ENCODE peak calls at places on chromosomes 3 and 15, in four cellular contexts. One of them, this sample, is unnamed.

GRCh38 chr3:189638276-189639031 is 7.3 kb downstream of the TP63 start:
- DNase-seq in HepG2: no peak
- DNase-seq in SK-N-SH: no peak
- DNase-seq in GM12878: no peak
- DNase-seq in this sample: no peak

GRCh38 chr3:52844290-52844985 is 9.6 kb upstream of the MUSTN1 start:
- DNase-seq in HepG2: peak; percentile 20
- DNase-seq in SK-N-SH: no peak
- DNase-seq in GM12878: no peak
- DNase-seq in this sample: no peak

GRCh38 chr3:57098418-57099310 is 38.2 kb downstream of the SPATA12 start:
- DNase-seq in GM12878: no peak
- DNase-seq in SK-N-SH: no peak
- DNase-seq in HepG2: no peak
- DNase-seq in this sample: no peak

GRCh38 chr15:59185725-59186124 is 20.9 kb upstream of the LDHAL6B start:
- DNase-seq in HepG2: no peak
- DNase-seq in GM12878: no peak
- DNase-seq in SK-N-SH: no peak
- DNase-seq in this sample: no peak

GRCh38 chr3:130963444-130963843 is 63.2 kb downstream of the ASTE1 start:
- DNase-seq in SK-N-SH: no peak
- DNase-seq in GM12878: no peak
- DNase-seq in HepG2: no peak
- DNase-seq in this sample: no peak

GRCh38 chr3:123735456-123735855 is 148.7 kb downstream of the MYLK start:
- DNase-seq in GM12878: no peak
- DNase-seq in SK-N-SH: no peak
- DNase-seq in HepG2: no peak
- DNase-seq in this sample: no peak

GRCh38 chr3:120438971-120439370 is 11.8 kb downstream of the FSTL1 start:
- DNase-seq in SK-N-SH: no peak
- DNase-seq in HepG2: no peak
- DNase-seq in GM12878: no peak
- DNase-seq in this sample: no peak

GRCh38 chr3:6799264-6799915 is 61.5 kb upstream of the GRM7 start:
- DNase-seq in SK-N-SH: peak; percentile 24
- DNase-seq in HepG2: peak; percentile 23
- DNase-seq in GM12878: no peak
- DNase-seq in this sample: peak; percentile 58

GRCh38 chr3:132448211-132448961 is 31.1 kb downstream of the DNAJC13 start:
- DNase-seq in GM12878: peak; percentile 16
- DNase-seq in SK-N-SH: no peak
- DNase-seq in HepG2: no peak
- DNase-seq in this sample: no peak

GRCh38 chr3:35680866-35681650 is 41.7 kb downstream of the ARPP21 start:
- DNase-seq in SK-N-SH: no peak
- DNase-seq in HepG2: no peak
- DNase-seq in GM12878: no peak
- DNase-seq in this sample: no peak

GRCh38 chr3:188584162-188584529 is 430.2 kb downstream of the LPP start:
- DNase-seq in GM12878: no peak
- DNase-seq in HepG2: no peak
- DNase-seq in SK-N-SH: no peak
- DNase-seq in this sample: no peak

GRCh38 chr3:113585720-113586119 is 53.4 kb downstream of the SIDT1 start:
- DNase-seq in SK-N-SH: no peak
- DNase-seq in GM12878: no peak
- DNase-seq in HepG2: no peak
- DNase-seq in this sample: no peak

GRCh38 chr15:80743189-80743833 is 35.9 kb upstream of the CEMIP start:
- DNase-seq in SK-N-SH: no peak
- DNase-seq in HepG2: peak; percentile 85
- DNase-seq in GM12878: no peak
- DNase-seq in this sample: no peak
- TF ChIP-seq TCF12 in SK-N-SH: no peak
- TF ChIP-seq TCF12 in HepG2: no peak
- TF ChIP-seq TCF12 in GM12878: no peak
- TF ChIP-seq TCF12 in this sample: no peak

DNA sequence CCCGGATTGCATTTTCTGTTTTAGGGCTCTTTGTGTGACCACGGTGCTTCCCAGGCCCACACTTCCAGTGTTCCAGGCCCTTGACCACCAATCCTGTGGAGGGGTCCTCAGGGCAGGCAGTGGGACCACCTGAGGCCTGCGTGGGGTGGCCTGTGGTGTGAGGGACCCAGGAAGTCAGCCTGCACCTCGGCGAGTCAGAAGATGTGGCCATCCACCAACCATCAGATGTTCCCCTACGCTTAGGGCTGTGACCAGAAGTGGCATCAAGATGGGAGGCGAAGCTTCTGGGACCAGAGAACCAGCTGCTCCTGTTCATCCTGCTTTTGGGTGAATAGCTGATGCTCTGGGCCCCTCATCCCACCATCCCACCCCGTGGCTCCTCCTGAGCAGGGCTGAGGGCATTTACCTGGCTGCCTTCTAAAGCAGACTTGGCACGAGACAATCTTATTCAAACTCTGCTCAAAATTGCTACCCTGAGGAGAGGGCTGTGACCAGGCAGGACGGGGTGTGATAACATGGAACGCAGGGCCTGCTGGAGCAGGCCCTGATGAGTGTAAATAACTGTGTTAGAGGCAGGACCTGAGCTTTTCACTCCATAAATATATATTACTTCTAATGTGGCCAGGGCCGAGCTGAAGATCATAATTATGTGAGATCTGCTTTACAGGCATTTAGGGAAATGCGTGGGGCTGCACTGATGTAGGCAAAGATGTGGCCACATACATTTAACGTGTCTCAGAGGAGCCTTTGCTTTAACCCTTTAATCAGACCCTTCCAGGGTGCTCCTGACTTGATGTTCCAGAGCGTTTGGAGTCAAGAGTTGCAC is 28.8 kb downstream of the SMAD3 start:
- DNase-seq in SK-N-SH: no peak
- DNase-seq in GM12878: no peak
- DNase-seq in HepG2: no peak
- DNase-seq in this sample: no peak
- H3K4me1 ChIP-seq in SK-N-SH: peaks cover 42% of the 10 kb centered on the region
- H3K4me1 ChIP-seq in GM12878: peaks cover 84% of the 10 kb centered on the region
- H3K4me1 ChIP-seq in HepG2: peaks cover 32% of the 10 kb centered on the region
- H3K4me1 ChIP-seq in this sample: peaks cover 22% of the 10 kb centered on the region

DNA sequence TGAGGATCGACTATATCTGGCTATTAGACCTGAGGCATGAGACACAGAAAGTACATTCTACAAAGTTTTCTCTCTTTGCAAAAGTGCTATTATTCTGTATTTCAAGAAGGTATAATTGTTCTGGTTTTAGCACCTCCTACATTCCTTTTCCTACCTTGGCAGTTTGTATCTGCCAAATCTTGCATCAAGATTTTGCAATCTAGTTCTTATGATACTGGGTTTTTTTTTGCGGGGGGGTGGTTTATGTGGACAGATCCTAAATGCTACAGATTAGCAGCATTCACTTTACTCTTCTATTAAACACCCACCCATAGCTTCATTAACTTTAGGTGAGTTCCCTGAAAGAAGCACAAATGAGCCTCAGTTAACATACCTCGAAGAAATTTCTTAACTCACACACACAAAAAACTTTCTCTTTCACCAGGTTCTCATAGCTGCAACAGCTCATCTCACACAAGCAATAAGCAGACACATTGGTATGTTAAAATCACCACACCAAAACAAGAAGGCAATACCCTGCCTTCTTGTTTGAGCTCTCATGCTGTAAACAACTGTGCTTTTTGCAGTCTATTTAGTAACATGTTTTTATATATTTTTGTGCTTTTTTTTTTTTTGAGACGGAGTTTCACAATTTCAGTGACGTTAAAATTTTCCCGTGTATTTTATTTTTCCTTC is 73.0 kb upstream of the VGLL4 start:
- DNase-seq in GM12878: no peak
- DNase-seq in SK-N-SH: no peak
- DNase-seq in HepG2: no peak
- DNase-seq in this sample: no peak
- TF ChIP-seq TCF12 in GM12878: no peak
- TF ChIP-seq TCF12 in SK-N-SH: no peak
- TF ChIP-seq TCF12 in HepG2: no peak
- TF ChIP-seq TCF12 in this sample: no peak

DNA sequence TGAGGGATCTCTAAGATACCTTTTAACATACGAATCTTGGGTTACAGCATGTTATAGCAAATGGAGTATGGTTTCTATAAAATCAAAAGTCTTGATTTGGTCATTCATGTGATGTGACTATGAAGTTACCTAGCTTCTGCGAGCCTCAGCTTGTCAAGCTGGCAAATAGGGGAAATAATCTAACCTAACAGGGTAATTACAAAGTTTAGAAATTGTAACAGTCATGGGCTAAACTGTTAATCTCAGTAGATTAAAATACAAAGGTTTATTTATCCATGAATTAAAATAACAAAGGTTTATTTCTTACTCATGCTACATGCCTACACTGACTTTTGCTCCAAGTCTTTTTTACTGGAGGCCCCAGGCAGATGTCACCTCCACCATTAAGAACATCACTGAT is 359.1 kb downstream of the CLSTN2 start:
- DNase-seq in SK-N-SH: no peak
- DNase-seq in GM12878: no peak
- DNase-seq in HepG2: no peak
- DNase-seq in this sample: no peak
- H3K4me1 ChIP-seq in SK-N-SH: no peaks in the 10 kb centered on the region
- H3K4me1 ChIP-seq in GM12878: no peaks in the 10 kb centered on the region
- H3K4me1 ChIP-seq in HepG2: peaks cover 12% of the 10 kb centered on the region
- H3K4me1 ChIP-seq in this sample: no peaks in the 10 kb centered on the region

DNA sequence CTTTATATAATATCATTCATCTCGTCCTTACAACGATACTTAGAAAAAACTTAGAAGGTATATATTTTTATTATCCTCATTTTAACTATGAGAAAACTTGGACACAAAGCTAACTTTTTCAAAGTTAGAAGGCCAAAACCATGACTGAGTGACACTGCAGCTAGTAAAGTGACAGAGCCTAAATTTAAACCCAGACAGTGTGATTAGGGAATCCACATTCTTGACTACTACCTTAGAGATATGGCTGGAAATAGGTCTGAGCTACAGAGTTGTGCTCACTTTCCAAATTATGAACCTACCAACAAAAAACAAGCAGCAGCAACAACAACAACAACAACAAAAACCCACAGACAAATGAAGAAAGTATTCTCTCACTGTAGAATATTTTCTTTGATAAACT is 236.2 kb downstream of the SCAPER start:
- DNase-seq in HepG2: no peak
- DNase-seq in GM12878: no peak
- DNase-seq in SK-N-SH: no peak
- DNase-seq in this sample: no peak
- TF ChIP-seq TCF12 in HepG2: no peak
- TF ChIP-seq TCF12 in GM12878: no peak
- TF ChIP-seq TCF12 in SK-N-SH: no peak
- TF ChIP-seq TCF12 in this sample: no peak

GRCh38 chr3:139421459-139421858 is 32.0 kb upstream of the COPB2 start:
- DNase-seq in SK-N-SH: no peak
- DNase-seq in HepG2: no peak
- DNase-seq in GM12878: no peak
- DNase-seq in this sample: no peak
- H3K4me1 ChIP-seq in SK-N-SH: no peaks in the 10 kb centered on the region
- H3K4me1 ChIP-seq in HepG2: no peaks in the 10 kb centered on the region
- H3K4me1 ChIP-seq in GM12878: no peaks in the 10 kb centered on the region
- H3K4me1 ChIP-seq in this sample: no peaks in the 10 kb centered on the region

DNA sequence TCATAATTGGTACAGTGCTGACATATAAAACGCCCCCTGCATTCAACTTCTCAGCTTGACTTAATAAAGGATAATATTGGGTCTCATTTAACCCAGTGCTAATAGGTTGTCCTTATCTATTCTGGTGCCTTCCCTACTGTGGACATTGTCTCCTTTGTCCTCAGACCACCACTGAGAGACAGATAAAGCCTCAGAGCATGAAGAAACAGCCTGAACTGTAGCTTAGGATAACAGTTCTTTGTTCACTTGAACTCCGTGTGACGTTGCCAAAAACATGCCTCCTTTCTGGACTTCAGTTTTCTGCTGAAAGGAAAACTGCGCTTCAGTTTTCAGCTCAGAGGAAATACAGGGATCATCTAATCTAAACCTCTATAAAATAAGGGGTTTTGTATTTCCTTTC is 82.6 kb downstream of the RTP4 start:
- DNase-seq in GM12878: no peak
- DNase-seq in HepG2: no peak
- DNase-seq in SK-N-SH: no peak
- DNase-seq in this sample: no peak
- TF ChIP-seq TCF12 in GM12878: no peak
- TF ChIP-seq TCF12 in HepG2: no peak
- TF ChIP-seq TCF12 in SK-N-SH: no peak
- TF ChIP-seq TCF12 in this sample: no peak

This sample was measured in H1.